ENCODE peak calls at places on chromosome X, in four cellular contexts. E, C, K and T are unnamed samples.

GRCh38 chrX:118167361-118167760 is 50.8 kb upstream of the KLHL13 start:
- DNase-seq in E (no peak), C (no peak), K (no peak), T (no peak)

GRCh38 chrX:15602761-15603160 is 2.0 kb upstream of the ACE2 start:
- DNase-seq in E (no peak), C (no peak), K (no peak), T (no peak)

GRCh38 chrX:47112316-47112954 is 32.1 kb downstream of the NDUFB11 start:
- DNase-seq in E (no peak), C (no peak), K (peak), T (no peak)

GRCh38 chrX:3176439-3176820 is 135.2 kb downstream of the ARSF start:
- DNase-seq in E (no peak), C (no peak), K (no peak), T (no peak)

GRCh38 chrX:16788477-16788876 is 2.2 kb downstream of the TXLNG start:
- DNase-seq in E (no peak), C (no peak), K (no peak), T (no peak)

GRCh38 chrX:49039598-49040375 is 3.4 kb downstream of the TFE3 start:
- DNase-seq in E (no peak), C (peak), K (peak), T (peak)

GRCh38 chrX:65871671-65872311 is 168.1 kb downstream of the VSIG4 start:
- DNase-seq in E (peak), C (peak), K (peak), T (no peak)

GRCh38 chrX:2334237-2334636 is 166.5 kb downstream of the DHRSX start:
- DNase-seq in E (no peak), C (no peak), K (no peak), T (no peak)

GRCh38 chrX:109902665-109903064 is 100.2 kb upstream of the TMEM164 start:
- DNase-seq in E (no peak), C (no peak), K (peak), T (no peak)

GRCh38 chrX:103157511-103158316 is 57.2 kb upstream of the BEX4 start:
- DNase-seq in E (no peak), C (peak), K (peak), T (peak)

GRCh38 chrX:120299928-120300327 is 11.3 kb downstream of the TMEM255A start:
- DNase-seq in E (no peak), C (peak), K (peak), T (no peak)

GRCh38 chrX:48616575-48616974 is 19.3 kb downstream of the WDR13 start:
- DNase-seq in E (no peak), C (no peak), K (no peak), T (no peak)

GRCh38 chrX:9874483-9874882 is 88.3 kb downstream of the SHROOM2 start:
- DNase-seq in E (no peak), C (no peak), K (no peak), T (no peak)

GRCh38 chrX:49155243-49155899 is 7.2 kb upstream of the MAGIX start:
- DNase-seq in E (no peak), C (peak), K (no peak), T (no peak)

GRCh38 chrX:23501974-23502373 is 165.3 kb upstream of the PRDX4 start:
- DNase-seq in E (no peak), C (no peak), K (no peak), T (no peak)

GRCh38 chrX:27163236-27163635 is 299.9 kb downstream of the PPP4R3C start:
- DNase-seq in E (no peak), C (no peak), K (no peak), T (no peak)

GRCh38 chrX:133776072-133776471 is 209.3 kb downstream of the GPC3 start:
- DNase-seq in E (no peak), C (peak), K (no peak), T (peak)

GRCh38 chrX:7316280-7316679 is 168.3 kb upstream of the PUDP start:
- DNase-seq in E (no peak), C (no peak), K (no peak), T (no peak)

GRCh38 chrX:7318246-7318645 is 170.3 kb upstream of the PUDP start:
- DNase-seq in E (no peak), C (no peak), K (no peak), T (no peak)

GRCh38 chrX:7316887-7317286 is 168.9 kb upstream of the PUDP start:
- DNase-seq in E (no peak), C (no peak), K (no peak), T (no peak)

GRCh38 chrX:7318661-7319060 is 170.7 kb upstream of the PUDP start:
- DNase-seq in E (no peak), C (no peak), K (no peak), T (no peak)

GRCh38 chrX:7314425-7314824 is 166.5 kb upstream of the PUDP start:
- DNase-seq in E (no peak), C (no peak), K (no peak), T (no peak)
- TF ChIP-seq SP1 in E (no peak), C (no peak), K (no peak), T (no peak)

GRCh38 chrX:107451754-107452153 is 2.3 kb downstream of the FRMPD3 start:
- DNase-seq in E (no peak), C (no peak), K (no peak), T (no peak)

GRCh38 chrX:107449490-107450175 is at the start of gene FRMPD3:
- DNase-seq in E (no peak), C (no peak), K (no peak), T (peak)

GRCh38 chrX:107448625-107449468 is 605 bp upstream of the FRMPD3 start:
- DNase-seq in E (no peak), C (no peak), K (no peak), T (peak)

GRCh38 chrX:107450823-107451509 is 1.5 kb downstream of the FRMPD3 start:
- DNase-seq in E (no peak), C (peak), K (no peak), T (peak)

DNA sequence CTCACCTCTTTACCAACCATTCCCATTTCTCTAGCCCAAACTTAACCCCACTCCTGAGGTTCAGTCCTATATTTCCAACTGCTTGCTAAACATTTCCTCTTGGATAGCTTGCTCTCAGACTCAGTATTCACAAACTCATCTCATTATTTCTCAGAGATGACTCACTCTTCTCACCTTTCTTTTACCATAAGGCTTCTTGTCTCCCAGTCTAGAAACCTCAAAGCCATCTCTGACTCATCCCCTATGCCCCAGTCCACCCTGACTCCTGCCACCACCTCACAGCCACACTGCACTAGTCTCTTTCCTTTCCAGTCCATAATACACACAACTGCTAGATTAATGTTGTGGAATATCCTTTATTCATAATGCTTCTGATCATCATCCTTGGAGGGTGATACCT is 4.8 kb downstream of the FRMPD3 start:
- DNase-seq in E (no peak), C (no peak), K (no peak), T (no peak)
- TF ChIP-seq FOXK2 in E (no peak), C (no peak), K (no peak), T (no peak)

GRCh38 chrX:81257817-81258216 is 55.9 kb downstream of the SH3BGRL start:
- DNase-seq in E (no peak), C (no peak), K (no peak), T (no peak)
- TF ChIP-seq SP1 in E (no peak), C (no peak), K (no peak), T (no peak)

GRCh38 chrX:20527458-20528099 is 260.9 kb upstream of the RPS6KA3 start:
- DNase-seq in E (no peak), C (peak), K (peak), T (peak)
- TF ChIP-seq FOXK2 in E (no peak), C (no peak), K (no peak), T (no peak)

GRCh38 chrX:39479856-39480255 is 617.9 kb downstream of the BCOR start:
- DNase-seq in E (no peak), C (no peak), K (no peak), T (no peak)
- TF ChIP-seq SP1 in E (no peak), C (no peak), K (no peak), T (no peak)